ENCODE peak calls at places on chromosomes 11 and 22, in ten cellular contexts. One of them, this sample, is unnamed.

GRCh38 chr22:39266398-39267030 is 21.7 kb upstream of the PDGFB start:
- DNase-seq in neural progenitor cell: no peak
- DNase-seq in activated T-cell treated with anti-CD3 and anti-CD28 coated beads, Interleukin-2, amount 50 U/mL, for 72 hours: peak; percentile 61
- DNase-seq in NCI-H1694: no peak
- DNase-seq in AG04450: no peak
- DNase-seq in T1000: no peak
- DNase-seq in AG09319: no peak
- DNase-seq in hepatic stellate cell: no peak
- DNase-seq in cardiac muscle cell: no peak
- DNase-seq in NCI-H1092: no peak
- DNase-seq in this sample: no peak

GRCh38 chr11:27444801-27445215 is 27.8 kb downstream of the LGR4 start:
- DNase-seq in neural progenitor cell: peak; percentile 93
- DNase-seq in activated T-cell treated with anti-CD3 and anti-CD28 coated beads, Interleukin-2, amount 50 U/mL, for 72 hours: no peak
- DNase-seq in NCI-H1694: no peak
- DNase-seq in AG04450: no peak
- DNase-seq in T1000: no peak
- DNase-seq in AG09319: no peak
- DNase-seq in hepatic stellate cell: no peak
- DNase-seq in cardiac muscle cell: no peak
- DNase-seq in NCI-H1092: peak; percentile 46
- DNase-seq in this sample: no peak

GRCh38 chr11:115843685-115844084 is 339.5 kb upstream of the CADM1 start:
- DNase-seq in neural progenitor cell: no peak
- DNase-seq in activated T-cell treated with anti-CD3 and anti-CD28 coated beads, Interleukin-2, amount 50 U/mL, for 72 hours: no peak
- DNase-seq in NCI-H1694: no peak
- DNase-seq in AG04450: no peak
- DNase-seq in T1000: no peak
- DNase-seq in AG09319: no peak
- DNase-seq in hepatic stellate cell: no peak
- DNase-seq in cardiac muscle cell: no peak
- DNase-seq in NCI-H1092: no peak
- DNase-seq in this sample: no peak

GRCh38 chr11:68503281-68503687 is 42.7 kb downstream of the PPP6R3 start:
- DNase-seq in neural progenitor cell: no peak
- DNase-seq in activated T-cell treated with anti-CD3 and anti-CD28 coated beads, Interleukin-2, amount 50 U/mL, for 72 hours: no peak
- DNase-seq in NCI-H1694: no peak
- DNase-seq in AG04450: no peak
- DNase-seq in T1000: no peak
- DNase-seq in AG09319: no peak
- DNase-seq in hepatic stellate cell: peak; percentile 20
- DNase-seq in cardiac muscle cell: no peak
- DNase-seq in NCI-H1092: no peak
- DNase-seq in this sample: no peak

GRCh38 chr11:119793335-119793984 is 64.5 kb upstream of the NECTIN1 start:
- DNase-seq in neural progenitor cell: no peak
- DNase-seq in activated T-cell treated with anti-CD3 and anti-CD28 coated beads, Interleukin-2, amount 50 U/mL, for 72 hours: no peak
- DNase-seq in NCI-H1694: no peak
- DNase-seq in AG04450: no peak
- DNase-seq in T1000: no peak
- DNase-seq in AG09319: no peak
- DNase-seq in hepatic stellate cell: no peak
- DNase-seq in cardiac muscle cell: no peak
- DNase-seq in NCI-H1092: no peak
- DNase-seq in this sample: no peak

GRCh38 chr11:61602775-61603569 is 22.1 kb upstream of the SYT7 start:
- DNase-seq in neural progenitor cell: no peak
- DNase-seq in activated T-cell treated with anti-CD3 and anti-CD28 coated beads, Interleukin-2, amount 50 U/mL, for 72 hours: no peak
- DNase-seq in NCI-H1694: peak; percentile 94
- DNase-seq in AG04450: peak; percentile 90
- DNase-seq in T1000: no peak
- DNase-seq in AG09319: peak; percentile 89
- DNase-seq in hepatic stellate cell: peak; percentile 48
- DNase-seq in cardiac muscle cell: no peak
- DNase-seq in NCI-H1092: no peak
- DNase-seq in this sample: peak; percentile 90

GRCh38 chr11:73578786-73579185 is 19.1 kb downstream of the FAM168A start:
- DNase-seq in neural progenitor cell: no peak
- DNase-seq in activated T-cell treated with anti-CD3 and anti-CD28 coated beads, Interleukin-2, amount 50 U/mL, for 72 hours: peak; percentile 30
- DNase-seq in NCI-H1694: no peak
- DNase-seq in AG04450: no peak
- DNase-seq in T1000: no peak
- DNase-seq in AG09319: no peak
- DNase-seq in hepatic stellate cell: no peak
- DNase-seq in cardiac muscle cell: no peak
- DNase-seq in NCI-H1092: no peak
- DNase-seq in this sample: no peak

GRCh38 chr22:23815781-23816551 is 22.8 kb downstream of the DERL3 start:
- DNase-seq in neural progenitor cell: no peak
- DNase-seq in activated T-cell treated with anti-CD3 and anti-CD28 coated beads, Interleukin-2, amount 50 U/mL, for 72 hours: no peak
- DNase-seq in NCI-H1694: peak; percentile 83
- DNase-seq in AG04450: no peak
- DNase-seq in T1000: no peak
- DNase-seq in AG09319: no peak
- DNase-seq in hepatic stellate cell: no peak
- DNase-seq in cardiac muscle cell: no peak
- DNase-seq in NCI-H1092: no peak
- DNase-seq in this sample: no peak

GRCh38 chr11:11731311-11732083 is 109.7 kb upstream of the GALNT18 start:
- DNase-seq in neural progenitor cell: no peak
- DNase-seq in activated T-cell treated with anti-CD3 and anti-CD28 coated beads, Interleukin-2, amount 50 U/mL, for 72 hours: no peak
- DNase-seq in NCI-H1694: no peak
- DNase-seq in AG04450: peak; percentile 6
- DNase-seq in T1000: peak; percentile 29
- DNase-seq in AG09319: no peak
- DNase-seq in hepatic stellate cell: peak; percentile 24
- DNase-seq in cardiac muscle cell: no peak
- DNase-seq in NCI-H1092: peak; percentile 3
- DNase-seq in this sample: peak; percentile 2

GRCh38 chr11:73198677-73199076 is 19.4 kb upstream of the P2RY2 start:
- DNase-seq in neural progenitor cell: peak; percentile 47
- DNase-seq in activated T-cell treated with anti-CD3 and anti-CD28 coated beads, Interleukin-2, amount 50 U/mL, for 72 hours: no peak
- DNase-seq in NCI-H1694: no peak
- DNase-seq in AG04450: no peak
- DNase-seq in T1000: no peak
- DNase-seq in AG09319: no peak
- DNase-seq in hepatic stellate cell: no peak
- DNase-seq in cardiac muscle cell: peak; percentile 77
- DNase-seq in NCI-H1092: no peak
- DNase-seq in this sample: peak; percentile 26

GRCh38 chr22:42070517-42071422 is at the start of gene NAGA:
- DNase-seq in neural progenitor cell: peak; percentile 99
- DNase-seq in activated T-cell treated with anti-CD3 and anti-CD28 coated beads, Interleukin-2, amount 50 U/mL, for 72 hours: peak; percentile 98
- DNase-seq in NCI-H1694: peak; percentile 97
- DNase-seq in AG04450: peak; percentile 84
- DNase-seq in T1000: peak; percentile 89
- DNase-seq in AG09319: peak; percentile 88
- DNase-seq in hepatic stellate cell: peak; percentile 97
- DNase-seq in cardiac muscle cell: peak; percentile 97
- DNase-seq in NCI-H1092: peak; percentile 97
- DNase-seq in this sample: peak; percentile 99

GRCh38 chr11:109547356-109548027 is 125.5 kb downstream of the C11orf87 start:
- DNase-seq in neural progenitor cell: no peak
- DNase-seq in activated T-cell treated with anti-CD3 and anti-CD28 coated beads, Interleukin-2, amount 50 U/mL, for 72 hours: no peak
- DNase-seq in NCI-H1694: no peak
- DNase-seq in AG04450: peak; percentile 27
- DNase-seq in T1000: no peak
- DNase-seq in AG09319: no peak
- DNase-seq in hepatic stellate cell: peak; percentile 7
- DNase-seq in cardiac muscle cell: no peak
- DNase-seq in NCI-H1092: no peak
- DNase-seq in this sample: peak; percentile 55

GRCh38 chr11:120086651-120087050 is 51.3 kb downstream of the TRIM29 start:
- DNase-seq in neural progenitor cell: no peak
- DNase-seq in activated T-cell treated with anti-CD3 and anti-CD28 coated beads, Interleukin-2, amount 50 U/mL, for 72 hours: no peak
- DNase-seq in NCI-H1694: no peak
- DNase-seq in AG04450: no peak
- DNase-seq in T1000: no peak
- DNase-seq in AG09319: no peak
- DNase-seq in hepatic stellate cell: no peak
- DNase-seq in cardiac muscle cell: no peak
- DNase-seq in NCI-H1092: no peak
- DNase-seq in this sample: no peak

GRCh38 chr11:36492724-36493304 is 17.3 kb downstream of the TRAF6 start:
- DNase-seq in neural progenitor cell: peak; percentile 51
- DNase-seq in activated T-cell treated with anti-CD3 and anti-CD28 coated beads, Interleukin-2, amount 50 U/mL, for 72 hours: peak; percentile 21
- DNase-seq in NCI-H1694: peak; percentile 14
- DNase-seq in AG04450: no peak
- DNase-seq in T1000: peak; percentile 11
- DNase-seq in AG09319: no peak
- DNase-seq in hepatic stellate cell: peak; percentile 17
- DNase-seq in cardiac muscle cell: peak; percentile 53
- DNase-seq in NCI-H1092: no peak
- DNase-seq in this sample: peak; percentile 86

GRCh38 chr11:86490582-86490981 is 115.9 kb downstream of the CCDC81 start:
- DNase-seq in neural progenitor cell: no peak
- DNase-seq in activated T-cell treated with anti-CD3 and anti-CD28 coated beads, Interleukin-2, amount 50 U/mL, for 72 hours: no peak
- DNase-seq in NCI-H1694: no peak
- DNase-seq in AG04450: no peak
- DNase-seq in T1000: no peak
- DNase-seq in AG09319: no peak
- DNase-seq in hepatic stellate cell: no peak
- DNase-seq in cardiac muscle cell: no peak
- DNase-seq in NCI-H1092: no peak
- DNase-seq in this sample: peak; percentile 51

GRCh38 chr11:27183672-27184457 is 143.2 kb downstream of the BBOX1 start:
- DNase-seq in neural progenitor cell: peak; percentile 75
- DNase-seq in activated T-cell treated with anti-CD3 and anti-CD28 coated beads, Interleukin-2, amount 50 U/mL, for 72 hours: peak; percentile 34
- DNase-seq in NCI-H1694: peak; percentile 27
- DNase-seq in AG04450: peak; percentile 41
- DNase-seq in T1000: peak; percentile 34
- DNase-seq in AG09319: peak; percentile 62
- DNase-seq in hepatic stellate cell: no peak
- DNase-seq in cardiac muscle cell: peak; percentile 78
- DNase-seq in NCI-H1092: peak; percentile 46
- DNase-seq in this sample: peak; percentile 94

GRCh38 chr22:19892249-19892879 is 37.7 kb upstream of the GNB1L start:
- DNase-seq in neural progenitor cell: peak; percentile 65
- DNase-seq in activated T-cell treated with anti-CD3 and anti-CD28 coated beads, Interleukin-2, amount 50 U/mL, for 72 hours: peak; percentile 68
- DNase-seq in NCI-H1694: no peak
- DNase-seq in AG04450: no peak
- DNase-seq in T1000: no peak
- DNase-seq in AG09319: no peak
- DNase-seq in hepatic stellate cell: no peak
- DNase-seq in cardiac muscle cell: no peak
- DNase-seq in NCI-H1092: no peak
- DNase-seq in this sample: no peak

GRCh38 chr11:15901046-15901445 is 455.3 kb downstream of the SOX6 start:
- DNase-seq in neural progenitor cell: peak; percentile 39
- DNase-seq in activated T-cell treated with anti-CD3 and anti-CD28 coated beads, Interleukin-2, amount 50 U/mL, for 72 hours: no peak
- DNase-seq in NCI-H1694: no peak
- DNase-seq in AG04450: no peak
- DNase-seq in T1000: no peak
- DNase-seq in AG09319: no peak
- DNase-seq in hepatic stellate cell: peak; percentile 72
- DNase-seq in cardiac muscle cell: peak; percentile 62
- DNase-seq in NCI-H1092: no peak
- DNase-seq in this sample: no peak

GRCh38 chr11:786235-787083 is 3.4 kb downstream of the CEND1 start:
- DNase-seq in neural progenitor cell: no peak
- DNase-seq in activated T-cell treated with anti-CD3 and anti-CD28 coated beads, Interleukin-2, amount 50 U/mL, for 72 hours: no peak
- DNase-seq in NCI-H1694: no peak
- DNase-seq in AG04450: no peak
- DNase-seq in T1000: no peak
- DNase-seq in AG09319: no peak
- DNase-seq in hepatic stellate cell: no peak
- DNase-seq in cardiac muscle cell: no peak
- DNase-seq in NCI-H1092: no peak
- DNase-seq in this sample: no peak

GRCh38 chr11:31819533-31820437 is 8.7 kb upstream of the PAX6 start:
- DNase-seq in neural progenitor cell: peak; percentile 80
- DNase-seq in activated T-cell treated with anti-CD3 and anti-CD28 coated beads, Interleukin-2, amount 50 U/mL, for 72 hours: no peak
- DNase-seq in NCI-H1694: no peak
- DNase-seq in AG04450: no peak
- DNase-seq in T1000: no peak
- DNase-seq in AG09319: no peak
- DNase-seq in hepatic stellate cell: no peak
- DNase-seq in cardiac muscle cell: no peak
- DNase-seq in NCI-H1092: no peak
- DNase-seq in this sample: no peak

This sample was measured in A673.